ENCODE peak calls at places on chromosomes 11 and 22, in four cellular contexts. R, J, N and Z are unnamed samples.

GRCh38 chr22:28053871-28054621 is 135.0 kb upstream of the PITPNB start:
- DNase-seq in R (no peak), J (peak; percentile 62), N (no peak), Z (no peak)

GRCh38 chr11:117809236-117810055 is 12.4 kb upstream of the DSCAML1 start:
- DNase-seq in R (peak; percentile 71), N (peak; percentile 78), J (peak; percentile 8), Z (no peak)

GRCh38 chr11:106466441-106467190 is 389.2 kb downstream of the AASDHPPT start:
- DNase-seq in N (no peak), R (no peak), J (peak; percentile 94), Z (no peak)

GRCh38 chr11:59787816-59788215 is 22.8 kb downstream of the MRPL16 start:
- DNase-seq in N (no peak), J (peak; percentile 73), R (no peak), Z (no peak)

GRCh38 chr22:36267058-36267457 is 14.1 kb downstream of the APOL1 start:
- DNase-seq in R (no peak), J (no peak), N (no peak), Z (no peak)

GRCh38 chr22:39253427-39254070 is 8.8 kb upstream of the PDGFB start:
- DNase-seq in N (peak; percentile 38), R (peak; percentile 69), J (peak; percentile 89), Z (no peak)

GRCh38 chr22:25282671-25283561 is 63.5 kb downstream of the CRYBB2 start:
- DNase-seq in R (no peak), N (no peak), J (no peak), Z (no peak)

GRCh38 chr11:36953986-36954385 is 355.9 kb upstream of the RAG2 start:
- DNase-seq in J (no peak), R (no peak), N (no peak), Z (no peak)

GRCh38 chr11:73391665-73392064 is 15.5 kb downstream of the RELT start:
- DNase-seq in N (no peak), J (no peak), R (no peak), Z (no peak)

GRCh38 chr22:16968218-16968595 is 39.8 kb downstream of the GAB4 start:
- DNase-seq in J (no peak), N (no peak), R (no peak), Z (no peak)

GRCh38 chr22:32852346-32853251 is 51.1 kb downstream of the TIMP3 start:
- DNase-seq in N (no peak), R (peak; percentile 78), J (no peak), Z (no peak)

GRCh38 chr11:104547996-104548661 is 350.1 kb downstream of the CASP12 start:
- DNase-seq in J (peak; percentile 63), N (no peak), R (no peak), Z (no peak)

GRCh38 chr11:26331911-26332571 is at the start of gene ANO3:
- DNase-seq in J (peak; percentile 73), R (peak; percentile 46), N (peak; percentile 24), Z (no peak)

GRCh38 chr11:128933481-128934178 is 9.0 kb downstream of the TP53AIP1 start:
- DNase-seq in N (no peak), J (no peak), R (no peak), Z (no peak)
- TF ChIP-seq POLR2A in N (no peak), J (no peak), R (no peak), Z (no peak)

GRCh38 chr22:31082606-31083376 is 1.7 kb downstream of the SMTN start:
- DNase-seq in N (peak; percentile 89), J (peak; percentile 64), R (peak; percentile 75), Z (no peak)

GRCh38 chr22:31079095-31079642 is 1.9 kb upstream of the SMTN start:
- DNase-seq in R (no peak), N (peak; percentile 77), J (no peak), Z (no peak)

GRCh38 chr22:31081963-31082605 is 966 bp downstream of the SMTN start:
- DNase-seq in N (peak; percentile 13), J (peak; percentile 62), R (peak; percentile 44), Z (no peak)

GRCh38 chr22:31080164-31080847 is 812 bp upstream of the SMTN start:
- DNase-seq in J (no peak), N (no peak), R (no peak), Z (no peak)

DNA sequence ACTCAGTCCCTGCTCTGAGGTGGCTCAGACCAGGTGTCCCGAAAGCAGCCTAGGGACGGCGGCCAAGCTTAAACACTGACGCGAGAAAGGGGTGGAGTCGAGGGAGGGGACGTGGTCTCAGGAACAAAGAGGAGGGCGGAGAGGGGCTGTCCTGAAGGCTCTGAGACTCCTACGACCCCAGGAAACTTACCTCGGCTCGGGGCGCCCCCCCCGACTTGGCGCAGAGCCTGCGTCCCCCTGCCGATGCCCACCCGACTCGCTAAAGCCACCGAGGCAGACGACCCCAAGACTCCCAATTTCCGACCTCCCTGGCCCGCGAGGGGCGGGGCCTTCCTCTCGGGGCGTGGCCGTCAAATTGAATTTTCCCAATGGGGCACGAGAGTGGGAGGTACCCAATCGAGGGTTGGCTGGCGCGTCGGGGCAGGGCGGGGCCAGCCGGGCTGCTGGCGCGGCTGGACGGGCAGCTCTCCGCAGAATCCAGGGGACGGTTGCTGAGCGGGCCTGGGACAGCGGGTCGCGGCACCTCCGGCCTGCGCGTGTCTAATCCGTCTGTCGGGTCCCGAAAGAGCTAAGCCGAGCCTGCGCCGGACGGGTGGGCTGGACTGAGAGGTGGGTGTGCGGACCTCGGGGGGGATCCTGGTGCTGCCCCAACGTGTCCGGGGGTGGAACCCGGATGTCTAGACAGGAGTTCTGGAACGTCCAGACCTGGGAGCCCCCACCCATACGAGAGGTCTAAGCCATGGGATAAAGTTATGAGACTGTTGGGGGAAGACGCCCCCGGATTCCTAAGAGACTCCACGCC is at the start of gene SMTN:
- DNase-seq in N (peak; percentile 97), R (peak; percentile 96), J (peak; percentile 85), Z (no peak)
- H3K27ac ChIP-seq in N (peak within 1 kb of the TSS; percentile 97), R (peak within 1 kb of the TSS; percentile 68), J (peak within 1 kb of the TSS; percentile 83), Z (peak within 1 kb of the TSS; percentile 85)

DNA sequence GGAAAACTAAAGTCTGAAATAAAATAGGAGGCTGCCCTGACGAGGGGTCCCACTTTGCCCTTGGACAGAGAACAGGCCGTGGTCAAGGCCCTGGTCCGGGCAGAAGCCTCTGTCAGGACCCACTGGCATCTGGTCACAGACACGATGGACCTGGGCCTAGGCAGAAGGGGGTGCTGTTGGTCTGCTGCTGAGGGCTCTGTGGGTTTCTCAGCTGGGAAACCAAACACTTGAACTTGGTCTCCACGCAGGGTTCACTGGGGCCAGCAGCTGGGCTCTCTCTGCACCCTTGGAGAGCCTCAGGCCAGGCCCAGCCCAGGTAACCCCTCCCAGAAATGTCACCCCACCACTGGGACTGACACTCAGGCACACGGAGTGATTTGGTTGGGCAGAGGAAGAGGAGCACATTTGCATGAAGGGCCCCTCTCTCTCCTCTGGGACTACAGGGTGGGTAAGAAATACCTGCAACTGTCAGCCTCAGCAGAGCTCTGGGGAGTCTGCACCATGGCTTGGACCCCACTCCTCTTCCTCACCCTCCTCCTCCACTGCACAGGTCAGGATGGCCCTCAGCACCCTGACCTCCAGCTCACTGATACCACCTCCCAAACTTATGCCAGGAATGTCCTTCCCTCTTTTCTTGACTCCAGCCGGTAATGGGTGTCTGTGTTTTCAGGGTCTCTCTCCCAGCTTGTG is 48.1 kb upstream of the TOP3B start:
- DNase-seq in N (peak; percentile 37), R (peak; percentile 49), J (peak; percentile 50), Z (no peak)
- TF ChIP-seq POLR2A in N (no peak), R (no peak), J (no peak), Z (no peak)

GRCh38 chr22:18988958-18989357 is 52.9 kb upstream of the PRODH start:
- DNase-seq in R (no peak), N (no peak), J (no peak), Z (no peak)
- H3K27ac ChIP-seq in R (no peak overlapping the region), N (no peak overlapping the region), J (no peak overlapping the region), Z (no peak overlapping the region)

DNA sequence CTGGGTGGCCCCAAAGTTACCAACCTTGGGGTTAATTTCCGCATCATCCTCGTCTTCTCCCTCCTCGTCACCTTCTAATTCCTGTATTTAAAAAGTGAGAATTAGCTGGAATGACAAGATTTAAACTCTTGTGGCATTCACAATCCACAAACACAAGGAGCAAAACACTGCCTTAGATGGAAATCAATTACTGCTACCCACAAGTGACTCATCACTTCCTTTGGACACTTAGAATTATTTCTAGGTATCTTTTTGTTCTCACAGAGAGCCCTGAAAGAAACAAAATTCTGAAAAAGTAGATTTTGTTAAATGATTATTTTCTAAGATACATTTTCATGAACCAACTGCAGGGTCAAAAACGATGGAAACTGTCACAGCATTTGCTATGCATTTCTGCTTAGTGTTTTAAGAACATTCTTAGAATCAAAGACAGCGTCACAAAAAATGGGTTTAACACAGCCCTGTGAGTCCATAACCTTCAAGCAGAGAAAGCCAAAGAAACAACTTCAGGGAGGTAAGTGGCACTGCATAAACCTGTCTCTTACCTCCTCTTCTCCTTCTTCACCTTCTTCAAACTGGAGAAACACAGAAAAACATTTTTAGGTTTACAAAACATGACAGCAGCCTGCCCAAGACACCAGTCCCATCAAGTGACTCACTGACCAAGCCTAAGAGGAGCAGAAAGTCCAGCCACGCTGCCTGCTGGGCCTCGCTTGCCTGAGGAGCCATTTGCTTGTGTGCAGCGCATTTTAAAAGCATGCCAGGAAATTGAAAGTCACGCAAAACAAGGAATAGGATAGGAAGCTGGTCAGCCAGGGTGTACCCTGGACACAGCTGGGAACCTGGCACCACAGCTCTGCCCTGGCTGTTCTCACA is 22.3 kb upstream of the PHLDA2 start:
- DNase-seq in N (no peak), R (no peak), J (peak; percentile 69), Z (no peak)
- TF ChIP-seq POLR2A in N (no peak), R (no peak), J (no peak), Z (no peak)

DNA sequence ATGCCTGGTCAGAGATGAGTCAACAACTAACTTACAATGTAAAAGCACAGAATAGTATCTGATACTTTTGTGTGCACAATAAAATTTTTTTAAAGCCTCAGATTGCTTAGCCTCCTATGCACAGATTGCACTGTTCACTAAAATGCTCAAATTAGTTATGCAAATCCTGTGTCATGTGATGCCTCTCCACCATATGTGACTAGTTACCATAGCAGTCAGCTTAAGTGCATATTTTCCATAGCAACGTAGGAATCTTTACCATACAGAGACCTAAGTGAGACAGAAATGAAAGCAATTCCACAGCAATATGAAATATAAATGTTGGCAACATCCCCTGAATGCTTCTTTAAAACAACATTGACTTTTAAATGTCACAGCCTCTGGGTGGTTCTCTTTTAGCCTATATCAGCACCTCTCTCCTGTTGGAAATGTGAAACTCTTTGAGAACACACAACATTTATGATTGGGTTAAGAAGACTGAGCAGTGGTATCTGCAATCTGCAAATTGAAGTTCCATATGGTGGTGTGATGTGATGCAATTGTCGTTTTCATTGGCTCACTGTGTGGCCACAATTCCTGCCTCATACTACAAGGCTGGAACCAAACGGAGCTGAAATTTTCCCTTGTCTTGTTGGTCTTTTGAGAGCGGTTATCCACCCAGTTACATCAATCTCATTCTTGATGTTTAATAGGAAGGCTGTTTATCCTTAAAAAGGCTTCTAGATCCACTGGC is 814.6 kb downstream of the DLG2 start:
- DNase-seq in J (no peak), N (no peak), R (no peak), Z (no peak)
- H3K27ac ChIP-seq in J (no peak overlapping the region), N (no peak overlapping the region), R (no peak overlapping the region), Z (no peak overlapping the region)